ENCODE peak calls at places on chromosomes 12 and 14, in six cellular contexts. P is neural crest cell, V is epithelial cell of proximal tubule, J is GM13977, M is GM12864, K is left lung. G is an unnamed sample.

GRCh38 chr12:64680235-64680634 is 69.9 kb downstream of the RASSF3 start:
- DNase-seq in P (no peak), V (no peak), J (no peak), M (no peak), K (no peak), G (no peak)

GRCh38 chr14:45254771-45255170 is 1.8 kb upstream of the MIS18BP1 start:
- DNase-seq in P (no peak), V (no peak), J (no peak), M (no peak), K (no peak), G (no peak)

GRCh38 chr12:32811686-32812392 is 56.1 kb upstream of the YARS2 start:
- DNase-seq in P (no peak), V (no peak), J (no peak), M (no peak), K (no peak), G (no peak)

GRCh38 chr12:29552324-29552927 is 54.9 kb upstream of the OVCH1 start:
- DNase-seq in P (peak), V (no peak), J (peak), M (peak), K (peak), G (peak)

GRCh38 chr14:67411820-67412421 is at the start of gene PLEK2:
- DNase-seq in P (no peak), V (no peak), J (no peak), M (no peak), K (peak), G (no peak)

GRCh38 chr14:96574633-96575191 is 72.5 kb downstream of the PAPOLA start:
- DNase-seq in P (no peak), V (no peak), J (no peak), M (no peak), K (no peak), G (no peak)

GRCh38 chr14:101500681-101501080 is 60.6 kb upstream of the DIO3 start:
- DNase-seq in P (no peak), V (no peak), J (no peak), M (no peak), K (peak), G (no peak)

GRCh38 chr14:30252800-30253425 is 306.0 kb upstream of the G2E3 start:
- DNase-seq in P (no peak), V (no peak), J (no peak), M (no peak), K (no peak), G (no peak)

GRCh38 chr14:104753528-104754212 is 723 bp downstream of the SIVA1 start:
- DNase-seq in P (no peak), V (no peak), J (no peak), M (no peak), K (peak), G (no peak)

GRCh38 chr14:55688566-55688965 is 108.6 kb downstream of the KTN1 start:
- DNase-seq in P (no peak), V (no peak), J (no peak), M (no peak), K (no peak), G (no peak)

GRCh38 chr14:77923131-77923933 is 123.4 kb downstream of the ADCK1 start:
- DNase-seq in P (no peak), V (no peak), J (no peak), M (no peak), K (no peak), G (no peak)

GRCh38 chr14:100827751-100828447 is 2.0 kb downstream of the MEG3 start:
- DNase-seq in P (no peak), V (no peak), J (no peak), M (no peak), K (no peak), G (no peak)

GRCh38 chr14:26424537-26424936 is 173.3 kb downstream of the NOVA1 start:
- DNase-seq in P (no peak), V (no peak), J (no peak), M (no peak), K (no peak), G (no peak)

GRCh38 chr14:106436310-106436905 is 910.0 kb downstream of the TMEM121 start:
- DNase-seq in P (no peak), V (no peak), J (no peak), M (no peak), K (peak), G (no peak)

GRCh38 chr14:51677276-51677675 is 25.6 kb downstream of the FRMD6 start:
- DNase-seq in P (no peak), V (peak), J (no peak), M (no peak), K (no peak), G (no peak)

GRCh38 chr14:64768401-64769095 is 64.3 kb downstream of the PLEKHG3 start:
- DNase-seq in P (no peak), V (no peak), J (no peak), M (no peak), K (no peak), G (no peak)

GRCh38 chr12:124466200-124467128 is 100.9 kb downstream of the NCOR2 start:
- DNase-seq in P (no peak), V (no peak), J (peak), M (peak), K (peak), G (no peak)

GRCh38 chr12:6532051-6532926 is 2.0 kb upstream of the GAPDH start:
- DNase-seq in P (no peak), V (peak), J (peak), M (no peak), K (peak), G (no peak)

GRCh38 chr14:55136868-55137785 is 8.1 kb downstream of the LGALS3 start:
- DNase-seq in P (no peak), V (no peak), J (no peak), M (no peak), K (no peak), G (peak)

GRCh38 chr12:64077922-64078321 is 144.2 kb downstream of the KICS2 start:
- DNase-seq in P (no peak), V (no peak), J (no peak), M (no peak), K (no peak), G (no peak)

GRCh38 chr12:54217774-54218221 is 29.0 kb upstream of the SMUG1 start:
- DNase-seq in P (peak), V (no peak), J (peak), M (no peak), K (peak), G (no peak)

GRCh38 chr12:27710592-27711311 is at the start of gene MRPS35:
- DNase-seq in P (peak), V (peak), J (peak), M (peak), K (peak), G (peak)

GRCh38 chr14:91416744-91417133 is 881 bp downstream of the CCDC88C start:
- DNase-seq in P (no peak), V (no peak), J (no peak), M (no peak), K (no peak), G (no peak)

GRCh38 chr12:7023096-7023495 is 4.8 kb upstream of the LPCAT3 start:
- DNase-seq in P (no peak), V (no peak), J (no peak), M (no peak), K (no peak), G (no peak)

GRCh38 chr14:36383674-36384421 is 63.4 kb upstream of the MBIP start:
- DNase-seq in P (no peak), V (no peak), J (no peak), M (no peak), K (no peak), G (peak)

GRCh38 chr14:76426161-76426696 is 50.3 kb downstream of the ESRRB start:
- DNase-seq in P (no peak), V (no peak), J (no peak), M (no peak), K (no peak), G (no peak)

GRCh38 chr14:51616724-51617409 is 34.8 kb upstream of the FRMD6 start:
- DNase-seq in P (no peak), V (peak), J (no peak), M (no peak), K (no peak), G (no peak)

GRCh38 chr12:113314121-113314529 is 20.8 kb downstream of the SLC8B1 start:
- DNase-seq in P (no peak), V (no peak), J (no peak), M (no peak), K (peak), G (no peak)

GRCh38 chr12:75489613-75490210 is 9.2 kb downstream of the GLIPR1 start:
- DNase-seq in P (no peak), V (no peak), J (no peak), M (no peak), K (no peak), G (no peak)

GRCh38 chr14:68527329-68527851 is 265.5 kb downstream of the ZFP36L1 start:
- DNase-seq in P (no peak), V (no peak), J (no peak), M (no peak), K (no peak), G (peak)

GRCh38 chr14:37592288-37593274 is 2.5 kb downstream of the FOXA1 start:
- DNase-seq in P (no peak), V (no peak), J (peak), M (no peak), K (no peak), G (no peak)
- TF ChIP-seq CTCF in P (no peak), V (no peak), J (no peak), M (no peak), K (no peak), G (no peak)

GRCh38 chr12:103279444-103279843 is 216.3 kb downstream of the C12orf42 start:
- DNase-seq in P (no peak), V (no peak), J (peak), M (peak), K (no peak), G (no peak)

GRCh38 chr12:103288016-103288415 is 207.8 kb downstream of the C12orf42 start:
- DNase-seq in P (no peak), V (no peak), J (no peak), M (no peak), K (no peak), G (no peak)

GRCh38 chr12:103278329-103278728 is 217.4 kb downstream of the C12orf42 start:
- DNase-seq in P (no peak), V (no peak), J (no peak), M (no peak), K (no peak), G (no peak)

GRCh38 chr12:103282124-103282523 is 213.6 kb downstream of the C12orf42 start:
- DNase-seq in P (no peak), V (no peak), J (no peak), M (no peak), K (no peak), G (no peak)
- TF ChIP-seq CTCF in P (no peak), V (no peak), J (no peak), M (no peak), K (no peak), G (no peak)

DNA sequence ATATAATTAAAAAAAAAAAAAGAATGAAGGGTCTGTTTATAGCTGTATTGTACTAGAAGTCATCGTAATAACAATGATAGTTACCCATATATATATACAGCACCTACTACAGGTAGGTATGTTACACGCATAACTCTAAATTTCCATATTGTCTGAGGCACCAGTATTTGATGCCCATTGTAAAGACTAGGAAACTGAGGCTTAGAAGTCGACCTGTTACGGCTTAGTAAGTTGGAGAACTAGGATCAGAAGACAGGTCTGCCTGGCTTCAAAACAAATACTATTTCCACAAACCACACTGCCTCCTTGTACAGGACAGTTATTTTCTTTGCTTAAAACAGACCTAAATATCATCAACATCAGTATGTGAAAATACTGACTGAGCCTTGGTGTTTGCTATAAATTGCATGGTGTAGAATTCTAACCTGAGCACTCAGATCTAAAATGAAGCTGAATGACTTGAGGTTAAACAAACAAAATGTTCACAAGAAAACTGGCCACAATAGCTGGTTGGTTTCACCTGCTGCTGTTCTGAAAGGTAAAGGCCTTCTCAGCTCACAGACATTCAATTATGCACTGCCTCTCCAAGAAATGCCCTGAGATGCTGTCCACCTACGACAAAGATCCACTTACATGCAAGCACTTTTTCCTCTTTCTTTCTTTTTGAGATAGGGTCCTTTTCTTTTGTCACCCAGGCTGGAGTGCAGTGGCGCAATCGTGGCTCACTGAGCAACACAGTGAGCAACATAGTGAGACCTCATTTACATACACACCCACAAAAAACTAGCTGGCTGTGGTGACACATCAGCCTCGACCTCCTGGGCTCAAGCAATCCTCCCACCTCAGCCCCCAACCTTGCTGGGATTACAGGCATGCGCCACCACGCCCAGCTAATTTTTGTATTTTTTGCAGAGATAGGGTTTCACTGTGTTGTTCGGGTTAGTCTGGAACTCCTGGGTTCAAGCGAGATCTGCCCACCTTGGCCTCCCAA is 35.7 kb downstream of the SSH1 start:
- DNase-seq in P (no peak), V (no peak), J (no peak), M (peak), K (peak), G (no peak)
- TF ChIP-seq CTCF in P (no peak), V (no peak), J (no peak), M (no peak), K (no peak), G (no peak)

GRCh38 chr12:122306407-122306806 is 40.1 kb upstream of the VPS33A start:
- DNase-seq in P (no peak), V (no peak), J (no peak), M (no peak), K (no peak), G (no peak)
- TF ChIP-seq CTCF in P (peak), V (no peak), J (peak), M (peak), K (no peak), G (no peak)

GRCh38 chr12:88388566-88389269 is 191.6 kb downstream of the KITLG start:
- DNase-seq in P (no peak), V (no peak), J (no peak), M (no peak), K (no peak), G (no peak)

GRCh38 chr12:88381456-88381855 is 198.8 kb downstream of the KITLG start:
- DNase-seq in P (no peak), V (no peak), J (no peak), M (no peak), K (no peak), G (no peak)

GRCh38 chr12:88377973-88378372 is 202.3 kb downstream of the KITLG start:
- DNase-seq in P (no peak), V (no peak), J (no peak), M (no peak), K (no peak), G (no peak)

GRCh38 chr12:88383405-88383804 is 196.9 kb downstream of the KITLG start:
- DNase-seq in P (no peak), V (no peak), J (no peak), M (no peak), K (no peak), G (no peak)
- TF ChIP-seq CTCF in P (no peak), V (no peak), J (no peak), M (no peak), K (no peak), G (no peak)

G was measured in tibial nerve.